ENCODE peak calls at places on chromosomes 11 and 22, in seven cellular contexts. Q is aorta, V is astrocyte of the spinal cord, B is fibroblast of pulmonary artery, Z is lower leg skin, D is heart right ventricle, K is uterus. C is an unnamed sample.

GRCh38 chr11:11987503-11988022 is 20.9 kb downstream of the DKK3 start:
- DNase-seq in V (peak; percentile 55), Z (no peak), D (no peak), Q (no peak), B (peak; percentile 59), K (no peak), C (peak; percentile 35)

GRCh38 chr11:24391165-24391564 is 105.7 kb upstream of the LUZP2 start:
- DNase-seq in Q (no peak), V (peak; percentile 25), D (no peak), K (no peak), B (peak; percentile 69), Z (no peak), C (peak; percentile 87)

GRCh38 chr11:96109265-96110030 is 185.5 kb upstream of the MTMR2 start:
- DNase-seq in D (no peak), K (no peak), Z (no peak), B (no peak), Q (no peak), V (no peak), C (peak; percentile 93)

GRCh38 chr11:78281511-78281910 is 92.8 kb downstream of the USP35 start:
- DNase-seq in V (no peak), D (no peak), B (peak; percentile 26), K (no peak), Q (no peak), Z (no peak), C (no peak)

GRCh38 chr22:47125603-47126002 is 363.2 kb downstream of the TBC1D22A start:
- DNase-seq in V (no peak), Z (no peak), Q (peak; percentile 26), B (peak; percentile 6), D (no peak), K (no peak), C (no peak)

GRCh38 chr11:15742626-15743243 is 613.6 kb downstream of the SOX6 start:
- DNase-seq in Z (no peak), Q (no peak), D (no peak), K (no peak), B (peak; percentile 36), V (peak; percentile 28), C (peak; percentile 39)

GRCh38 chr22:45029501-45029900 is 19.7 kb upstream of the PHF21B start:
- DNase-seq in Q (no peak), D (no peak), K (no peak), V (no peak), B (no peak), Z (no peak), C (no peak)

GRCh38 chr11:13042873-13043338 is 33.8 kb downstream of the RASSF10 start:
- DNase-seq in Q (no peak), B (no peak), K (no peak), V (no peak), Z (no peak), D (no peak), C (no peak)

GRCh38 chr11:36268337-36268931 is 20.8 kb downstream of the COMMD9 start:
- DNase-seq in K (no peak), V (no peak), Q (no peak), B (no peak), Z (no peak), D (no peak), C (no peak)

GRCh38 chr11:110362916-110363574 is 66.6 kb upstream of the RDX start:
- DNase-seq in Z (no peak), B (peak; percentile 54), D (no peak), Q (no peak), V (no peak), K (no peak), C (no peak)

GRCh38 chr22:43884600-43885318 is 7.1 kb downstream of the PNPLA5 start:
- DNase-seq in B (peak; percentile 50), Z (no peak), K (peak; percentile 28), V (peak; percentile 22), Q (peak; percentile 82), D (peak; percentile 49), C (peak; percentile 21)

GRCh38 chr22:47609653-47610052 is 847.2 kb downstream of the TBC1D22A start:
- DNase-seq in Z (no peak), K (no peak), Q (no peak), V (no peak), D (no peak), B (no peak), C (no peak)

GRCh38 chr11:114274637-114275036 is 21.6 kb upstream of the NNMT start:
- DNase-seq in K (no peak), Q (no peak), B (no peak), V (no peak), D (no peak), Z (peak; percentile 8), C (no peak)

GRCh38 chr22:43151251-43152000 is at the start of gene TSPO:
- DNase-seq in K (peak; percentile 79), Z (peak; percentile 59), V (peak; percentile 37), Q (peak; percentile 95), D (peak; percentile 78), B (peak; percentile 44), C (no peak)

GRCh38 chr22:41367680-41368542 is 13.8 kb upstream of the TEF start:
- DNase-seq in B (peak; percentile 47), V (peak; percentile 14), D (peak; percentile 27), K (peak; percentile 65), Q (no peak), Z (no peak), C (peak; percentile 13)

GRCh38 chr11:93614111-93614784 is 47.2 kb upstream of the CEP295 start:
- DNase-seq in K (no peak), V (no peak), Z (no peak), D (no peak), B (no peak), Q (no peak), C (no peak)

GRCh38 chr11:100329352-100329751 is 357.7 kb upstream of the ARHGAP42 start:
- DNase-seq in B (no peak), Z (no peak), V (no peak), D (no peak), Q (no peak), K (no peak), C (peak; percentile 78)

GRCh38 chr11:113781682-113782081 is 2.1 kb downstream of the CLDN25 start:
- DNase-seq in V (no peak), Z (no peak), D (no peak), B (no peak), Q (no peak), K (no peak), C (peak; percentile 7)

GRCh38 chr11:35928688-35929087 is 15.2 kb upstream of the LDLRAD3 start:
- DNase-seq in B (no peak), D (no peak), K (no peak), Q (no peak), V (no peak), Z (no peak), C (no peak)

GRCh38 chr22:35604671-35605457 is 12.3 kb downstream of the MB start:
- DNase-seq in D (no peak), B (peak; percentile 21), V (no peak), Z (no peak), Q (no peak), K (no peak), C (peak; percentile 8)

GRCh38 chr11:114157476-114158050 is 98.1 kb downstream of the ZBTB16 start:
- DNase-seq in B (no peak), D (no peak), V (no peak), Q (no peak), Z (peak; percentile 30), K (no peak), C (no peak)

GRCh38 chr11:21888814-21889213 is 304.1 kb upstream of the ANO5 start:
- DNase-seq in K (no peak), D (no peak), B (no peak), Z (no peak), Q (no peak), V (peak; percentile 13), C (peak; percentile 62)

GRCh38 chr11:63896071-63896470 is 20.9 kb downstream of the RCOR2 start:
- DNase-seq in K (no peak), D (no peak), V (no peak), B (no peak), Z (no peak), Q (no peak), C (no peak)

DNA sequence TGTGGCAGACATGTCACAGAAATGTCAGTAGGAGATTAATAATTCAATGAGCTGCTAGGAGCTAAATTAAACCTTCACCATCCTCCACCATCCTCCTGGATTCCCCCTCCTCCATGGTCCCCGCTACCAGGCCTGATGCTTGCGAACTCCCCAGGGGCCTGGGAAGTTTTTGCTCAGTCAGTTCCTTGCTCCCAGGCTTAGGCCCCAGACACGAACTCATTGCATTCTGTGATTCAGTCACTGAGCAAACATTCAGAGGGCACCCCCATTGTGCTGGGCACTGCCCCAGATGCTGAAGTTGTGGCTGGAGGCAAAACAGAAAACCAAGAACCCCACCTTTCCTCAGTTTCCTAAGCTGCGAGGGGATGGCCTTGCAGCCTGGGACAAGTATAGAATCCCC is 14.3 kb downstream of the NPTXR start:
- DNase-seq in Z (no peak), B (no peak), Q (peak; percentile 15), K (no peak), V (no peak), D (no peak), C (no peak)
- H3K4me3 ChIP-seq in Z (no peak overlapping the region), B (no peak overlapping the region), Q (no peak overlapping the region), K (no peak overlapping the region), V (no peak overlapping the region), D (no peak overlapping the region), C (no peak overlapping the region)

DNA sequence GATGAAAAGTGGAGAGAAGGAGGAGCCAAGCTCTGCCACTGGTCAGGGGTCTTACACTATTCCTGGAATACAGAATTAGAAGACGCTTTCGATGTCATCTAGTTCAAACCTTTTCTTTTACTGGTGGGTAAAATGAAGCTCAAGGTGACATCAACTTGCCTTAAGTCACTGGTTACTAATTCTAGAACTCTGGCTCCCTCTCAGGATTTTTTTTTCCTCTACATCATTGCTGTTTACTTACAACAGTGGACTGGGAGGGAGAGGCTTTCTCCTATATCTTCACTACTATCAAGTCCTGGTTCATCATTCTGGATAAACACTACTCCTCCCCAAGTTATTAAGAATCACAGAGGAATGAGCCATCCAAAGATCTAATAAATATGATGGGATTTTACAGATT is 82.9 kb downstream of the ETS1 start:
- DNase-seq in D (no peak), V (peak; percentile 46), Q (no peak), B (no peak), Z (no peak), K (no peak), C (no peak)
- H3K4me3 ChIP-seq in D (no peak overlapping the region), V (no peak overlapping the region), Q (no peak overlapping the region), B (no peak overlapping the region), Z (no peak overlapping the region), K (no peak overlapping the region), C (no peak overlapping the region)

GRCh38 chr22:50583294-50583865 is 731 bp upstream of the CHKB start:
- DNase-seq in Q (no peak), B (no peak), Z (no peak), D (no peak), K (no peak), V (no peak), C (no peak)

GRCh38 chr22:50585781-50586180 is 3.1 kb upstream of the CHKB start:
- DNase-seq in B (no peak), V (no peak), K (no peak), D (no peak), Q (peak; percentile 30), Z (no peak), C (no peak)

GRCh38 chr22:50585238-50585637 is 2.6 kb upstream of the CHKB start:
- DNase-seq in K (no peak), Q (peak; percentile 63), Z (no peak), B (no peak), D (no peak), V (no peak), C (no peak)

GRCh38 chr22:50582562-50583293 is at the start of gene CHKB:
- DNase-seq in D (peak; percentile 99), K (peak; percentile 99), V (peak; percentile 98), B (peak; percentile 97), Z (peak; percentile 97), Q (peak; percentile 99), C (peak; percentile 90)

GRCh38 chr22:50584106-50585096 is 1.8 kb upstream of the CHKB start:
- DNase-seq in D (no peak), B (no peak), V (no peak), Q (peak; percentile 45), K (no peak), Z (no peak), C (no peak)
- H3K4me3 ChIP-seq in D (no peak overlapping the region), B (no peak overlapping the region), V (no peak overlapping the region), Q (no peak overlapping the region), K (no peak overlapping the region), Z (no peak overlapping the region), C (no peak overlapping the region)

GRCh38 chr11:68905421-68906360 is 2.0 kb downstream of the IGHMBP2 start:
- DNase-seq in V (no peak), K (no peak), Q (peak; percentile 48), D (no peak), Z (no peak), B (no peak), C (no peak)
- H3K4me3 ChIP-seq in V (no peak overlapping the region), K (no peak overlapping the region), Q (no peak overlapping the region), D (peak overlapping the region; percentile 77), Z (no peak overlapping the region), B (no peak overlapping the region), C (no peak overlapping the region)

C was measured in bronchial epithelial cell.